ENCODE peak calls at places on chromosomes 12 and 14, in ten cellular contexts. One of them, this sample, is unnamed.

GRCh38 chr12:67520611-67521010 is 127.9 kb upstream of the DYRK2 start:
- DNase-seq in CD8-positive, alpha-beta T cell: no peak
- DNase-seq in GM13977: no peak
- DNase-seq in dermis blood vessel endothelial cell: no peak
- DNase-seq in AG08395: no peak
- DNase-seq in GM12891: no peak
- DNase-seq in left lobe of liver: no peak
- DNase-seq in hepatic stellate cell: no peak
- DNase-seq in AG04449: no peak
- DNase-seq in HT-29: no peak
- DNase-seq in this sample: no peak

GRCh38 chr14:102213984-102214658 is 74.4 kb downstream of the WDR20 start:
- DNase-seq in CD8-positive, alpha-beta T cell: no peak
- DNase-seq in GM13977: no peak
- DNase-seq in dermis blood vessel endothelial cell: no peak
- DNase-seq in AG08395: no peak
- DNase-seq in GM12891: no peak
- DNase-seq in left lobe of liver: no peak
- DNase-seq in hepatic stellate cell: no peak
- DNase-seq in AG04449: no peak
- DNase-seq in HT-29: no peak
- DNase-seq in this sample: no peak

GRCh38 chr12:89373772-89374572 is 21.7 kb upstream of the DUSP6 start:
- DNase-seq in CD8-positive, alpha-beta T cell: no peak
- DNase-seq in GM13977: no peak
- DNase-seq in dermis blood vessel endothelial cell: peak; percentile 92
- DNase-seq in AG08395: peak; percentile 72
- DNase-seq in GM12891: no peak
- DNase-seq in left lobe of liver: no peak
- DNase-seq in hepatic stellate cell: peak; percentile 60
- DNase-seq in AG04449: no peak
- DNase-seq in HT-29: no peak
- DNase-seq in this sample: no peak

GRCh38 chr14:102967506-102967795 is 45.0 kb downstream of the AMN start:
- DNase-seq in CD8-positive, alpha-beta T cell: no peak
- DNase-seq in GM13977: no peak
- DNase-seq in dermis blood vessel endothelial cell: no peak
- DNase-seq in AG08395: no peak
- DNase-seq in GM12891: no peak
- DNase-seq in left lobe of liver: no peak
- DNase-seq in hepatic stellate cell: no peak
- DNase-seq in AG04449: no peak
- DNase-seq in HT-29: no peak
- DNase-seq in this sample: no peak

GRCh38 chr12:88753074-88753473 is 172.8 kb upstream of the KITLG start:
- DNase-seq in CD8-positive, alpha-beta T cell: no peak
- DNase-seq in GM13977: no peak
- DNase-seq in dermis blood vessel endothelial cell: peak; percentile 81
- DNase-seq in AG08395: peak; percentile 33
- DNase-seq in GM12891: no peak
- DNase-seq in left lobe of liver: no peak
- DNase-seq in hepatic stellate cell: no peak
- DNase-seq in AG04449: no peak
- DNase-seq in HT-29: no peak
- DNase-seq in this sample: no peak

GRCh38 chr12:54634795-54635194 is at the start of gene LACRT:
- DNase-seq in CD8-positive, alpha-beta T cell: no peak
- DNase-seq in GM13977: no peak
- DNase-seq in dermis blood vessel endothelial cell: no peak
- DNase-seq in AG08395: no peak
- DNase-seq in GM12891: no peak
- DNase-seq in left lobe of liver: no peak
- DNase-seq in hepatic stellate cell: no peak
- DNase-seq in AG04449: no peak
- DNase-seq in HT-29: no peak
- DNase-seq in this sample: no peak

GRCh38 chr12:16586350-16587109 is 19.4 kb downstream of the LMO3 start:
- DNase-seq in CD8-positive, alpha-beta T cell: no peak
- DNase-seq in GM13977: no peak
- DNase-seq in dermis blood vessel endothelial cell: no peak
- DNase-seq in AG08395: no peak
- DNase-seq in GM12891: no peak
- DNase-seq in left lobe of liver: no peak
- DNase-seq in hepatic stellate cell: no peak
- DNase-seq in AG04449: no peak
- DNase-seq in HT-29: no peak
- DNase-seq in this sample: no peak

GRCh38 chr12:45435945-45436710 is 220.2 kb downstream of the ANO6 start:
- DNase-seq in CD8-positive, alpha-beta T cell: no peak
- DNase-seq in GM13977: no peak
- DNase-seq in dermis blood vessel endothelial cell: peak; percentile 37
- DNase-seq in AG08395: no peak
- DNase-seq in GM12891: no peak
- DNase-seq in left lobe of liver: no peak
- DNase-seq in hepatic stellate cell: no peak
- DNase-seq in AG04449: no peak
- DNase-seq in HT-29: no peak
- DNase-seq in this sample: no peak

GRCh38 chr12:71449373-71450070 is 9.9 kb downstream of the LGR5 start:
- DNase-seq in CD8-positive, alpha-beta T cell: no peak
- DNase-seq in GM13977: no peak
- DNase-seq in dermis blood vessel endothelial cell: no peak
- DNase-seq in AG08395: no peak
- DNase-seq in GM12891: no peak
- DNase-seq in left lobe of liver: no peak
- DNase-seq in hepatic stellate cell: no peak
- DNase-seq in AG04449: no peak
- DNase-seq in HT-29: no peak
- DNase-seq in this sample: no peak

GRCh38 chr14:23544511-23545447 is 6.8 kb downstream of the ZFHX2 start:
- DNase-seq in CD8-positive, alpha-beta T cell: no peak
- DNase-seq in GM13977: no peak
- DNase-seq in dermis blood vessel endothelial cell: no peak
- DNase-seq in AG08395: no peak
- DNase-seq in GM12891: no peak
- DNase-seq in left lobe of liver: no peak
- DNase-seq in hepatic stellate cell: no peak
- DNase-seq in AG04449: no peak
- DNase-seq in HT-29: no peak
- DNase-seq in this sample: no peak

GRCh38 chr12:62273724-62274380 is 13.6 kb downstream of the USP15 start:
- DNase-seq in CD8-positive, alpha-beta T cell: no peak
- DNase-seq in GM13977: no peak
- DNase-seq in dermis blood vessel endothelial cell: no peak
- DNase-seq in AG08395: no peak
- DNase-seq in GM12891: no peak
- DNase-seq in left lobe of liver: peak; percentile 51
- DNase-seq in hepatic stellate cell: no peak
- DNase-seq in AG04449: no peak
- DNase-seq in HT-29: no peak
- DNase-seq in this sample: no peak

GRCh38 chr12:989751-990278 is 1.2 kb upstream of the ERC1 start:
- DNase-seq in CD8-positive, alpha-beta T cell: no peak
- DNase-seq in GM13977: no peak
- DNase-seq in dermis blood vessel endothelial cell: peak; percentile 73
- DNase-seq in AG08395: peak; percentile 83
- DNase-seq in GM12891: no peak
- DNase-seq in left lobe of liver: no peak
- DNase-seq in hepatic stellate cell: peak; percentile 84
- DNase-seq in AG04449: peak; percentile 37
- DNase-seq in HT-29: peak; percentile 58
- DNase-seq in this sample: no peak

GRCh38 chr12:52873832-52874572 is 25.2 kb upstream of the KRT78 start:
- DNase-seq in CD8-positive, alpha-beta T cell: peak; percentile 65
- DNase-seq in GM13977: no peak
- DNase-seq in dermis blood vessel endothelial cell: peak; percentile 76
- DNase-seq in AG08395: peak; percentile 98
- DNase-seq in GM12891: peak; percentile 56
- DNase-seq in left lobe of liver: peak; percentile 66
- DNase-seq in hepatic stellate cell: peak; percentile 99
- DNase-seq in AG04449: no peak
- DNase-seq in HT-29: peak; percentile 86
- DNase-seq in this sample: no peak

GRCh38 chr12:84329933-84330332 is 582.7 kb downstream of the SLC6A15 start:
- DNase-seq in CD8-positive, alpha-beta T cell: no peak
- DNase-seq in GM13977: no peak
- DNase-seq in dermis blood vessel endothelial cell: no peak
- DNase-seq in AG08395: no peak
- DNase-seq in GM12891: no peak
- DNase-seq in left lobe of liver: no peak
- DNase-seq in hepatic stellate cell: no peak
- DNase-seq in AG04449: no peak
- DNase-seq in HT-29: peak; percentile 18
- DNase-seq in this sample: no peak

GRCh38 chr12:114976959-114977358 is 293.0 kb upstream of the TBX3 start:
- DNase-seq in CD8-positive, alpha-beta T cell: no peak
- DNase-seq in GM13977: no peak
- DNase-seq in dermis blood vessel endothelial cell: no peak
- DNase-seq in AG08395: peak; percentile 21
- DNase-seq in GM12891: no peak
- DNase-seq in left lobe of liver: no peak
- DNase-seq in hepatic stellate cell: no peak
- DNase-seq in AG04449: no peak
- DNase-seq in HT-29: no peak
- DNase-seq in this sample: no peak

This sample was measured in GM06990.